ENCODE peak calls at places on chromosomes 13 and 19, in five cellular contexts. E is BJ, V is psoas muscle, K is AG04449, G is sigmoid colon. Z is an unnamed sample.

GRCh38 chr19:36120092-36120983 is 5.1 kb downstream of the TBCB start:
- DNase-seq in E (no peak), V (no peak), K (no peak), G (no peak), Z (no peak)

GRCh38 chr13:103762523-103762922 is 696.3 kb upstream of the SLC10A2 start:
- DNase-seq in E (no peak), V (no peak), K (no peak), G (no peak), Z (no peak)

GRCh38 chr13:99357920-99358319 is 50.7 kb upstream of the GPR183 start:
- DNase-seq in E (no peak), V (no peak), K (no peak), G (no peak), Z (no peak)

GRCh38 chr13:46101002-46101401 is 3.8 kb downstream of the CPB2 start:
- DNase-seq in E (no peak), V (no peak), K (no peak), G (no peak), Z (no peak)

GRCh38 chr13:49759503-49759902 is 33.0 kb downstream of the KPNA3 start:
- DNase-seq in E (no peak), V (no peak), K (no peak), G (no peak), Z (no peak)

GRCh38 chr13:75869981-75870380 is 233.9 kb downstream of the LMO7 start:
- DNase-seq in E (no peak), V (no peak), K (no peak), G (no peak), Z (no peak)

GRCh38 chr13:94550030-94550738 is 45.8 kb downstream of the TGDS start:
- DNase-seq in E (no peak), V (no peak), K (no peak), G (no peak), Z (peak)

GRCh38 chr13:20130012-20130411 is 30.8 kb downstream of the GJA3 start:
- DNase-seq in E (no peak), V (no peak), K (no peak), G (no peak), Z (no peak)

GRCh38 chr19:35592226-35592625 is 6.3 kb downstream of the PMIS2 start:
- DNase-seq in E (no peak), V (no peak), K (no peak), G (no peak), Z (no peak)

GRCh38 chr13:48562296-48563066 is 29.6 kb upstream of the RCBTB2 start:
- DNase-seq in E (no peak), V (no peak), K (no peak), G (no peak), Z (no peak)

GRCh38 chr13:85816413-85816812 is 17.2 kb upstream of the SLITRK6 start:
- DNase-seq in E (no peak), V (no peak), K (no peak), G (no peak), Z (no peak)

GRCh38 chr19:37718357-37718756 is 1.2 kb downstream of the ZNF607 start:
- DNase-seq in E (no peak), V (no peak), K (no peak), G (no peak), Z (no peak)

GRCh38 chr19:43774103-43774939 is 6.5 kb downstream of the KCNN4 start:
- DNase-seq in E (no peak), V (peak), K (no peak), G (no peak), Z (peak)

GRCh38 chr13:99908129-99908805 is 63.3 kb downstream of the ZIC5 start:
- DNase-seq in E (no peak), V (no peak), K (no peak), G (no peak), Z (no peak)

GRCh38 chr19:42471554-42472249 is 29.0 kb upstream of the CXCL17 start:
- DNase-seq in E (no peak), V (no peak), K (no peak), G (no peak), Z (peak)

GRCh38 chr19:10115392-10116084 is 4.0 kb downstream of the P2RY11 start:
- DNase-seq in E (no peak), V (peak), K (no peak), G (no peak), Z (no peak)

GRCh38 chr13:76378767-76379166 is 507.4 kb downstream of the KCTD12 start:
- DNase-seq in E (no peak), V (no peak), K (no peak), G (no peak), Z (no peak)

GRCh38 chr19:46574533-46574932 is 26.6 kb upstream of the CALM3 start:
- DNase-seq in E (no peak), V (no peak), K (no peak), G (no peak), Z (no peak)

GRCh38 chr13:55073000-55073399 is 2044.4 kb downstream of the OLFM4 start:
- DNase-seq in E (no peak), V (no peak), K (no peak), G (no peak), Z (no peak)

GRCh38 chr13:45447050-45447661 is 17.6 kb upstream of the COG3 start:
- DNase-seq in E (no peak), V (no peak), K (no peak), G (no peak), Z (no peak)

GRCh38 chr13:42561752-42562467 is 12.0 kb upstream of the TNFSF11 start:
- DNase-seq in E (no peak), V (no peak), K (no peak), G (no peak), Z (no peak)

GRCh38 chr19:29285878-29286277 is 72.9 kb upstream of the UQCRFS1 start:
- DNase-seq in E (no peak), V (no peak), K (no peak), G (no peak), Z (no peak)

GRCh38 chr13:110683203-110683883 is 22.6 kb downstream of the CARS2 start:
- DNase-seq in E (no peak), V (no peak), K (no peak), G (no peak), Z (peak)

GRCh38 chr19:7395360-7395781 is 46.6 kb downstream of the ARHGEF18 start:
- DNase-seq in E (no peak), V (no peak), K (no peak), G (no peak), Z (peak)

GRCh38 chr19:49272204-49272603 is 52.8 kb downstream of the SLC6A16 start:
- DNase-seq in E (peak), V (no peak), K (peak), G (no peak), Z (peak)

GRCh38 chr13:41823486-41823885 is 137.4 kb downstream of the VWA8 start:
- DNase-seq in E (no peak), V (no peak), K (no peak), G (no peak), Z (no peak)

GRCh38 chr19:32543107-32543900 is 37.7 kb upstream of the PDCD5 start:
- DNase-seq in E (no peak), V (no peak), K (no peak), G (no peak), Z (peak)

GRCh38 chr19:35144600-35145436 is 1.8 kb downstream of the FXYD7 start:
- DNase-seq in E (no peak), V (no peak), K (no peak), G (no peak), Z (no peak)

GRCh38 chr13:74929436-74929835 is 552.5 kb downstream of the TBC1D4 start:
- DNase-seq in E (no peak), V (no peak), K (no peak), G (no peak), Z (peak)

GRCh38 chr19:43526884-43527859 is at the start of gene ETHE1:
- DNase-seq in E (no peak), V (peak), K (no peak), G (peak), Z (peak)

GRCh38 chr13:46197299-46197975 is 14.3 kb upstream of the LRRC63 start:
- DNase-seq in E (no peak), V (no peak), K (no peak), G (no peak), Z (no peak)

GRCh38 chr13:32629313-32629712 is 43.1 kb downstream of the PDS5B start:
- DNase-seq in E (no peak), V (no peak), K (no peak), G (no peak), Z (no peak)

GRCh38 chr13:30750036-30750435 is 14.7 kb downstream of the ALOX5AP start:
- DNase-seq in E (no peak), V (no peak), K (no peak), G (no peak), Z (no peak)

GRCh38 chr13:30746816-30747215 is 11.5 kb downstream of the ALOX5AP start:
- DNase-seq in E (no peak), V (no peak), K (no peak), G (no peak), Z (no peak)

GRCh38 chr13:30745917-30746686 is 10.8 kb downstream of the ALOX5AP start:
- DNase-seq in E (no peak), V (no peak), K (no peak), G (no peak), Z (no peak)

GRCh38 chr13:30751183-30751933 is 16.0 kb downstream of the ALOX5AP start:
- DNase-seq in E (no peak), V (no peak), K (no peak), G (no peak), Z (no peak)

GRCh38 chr13:30748717-30749116 is 13.4 kb downstream of the ALOX5AP start:
- DNase-seq in E (no peak), V (no peak), K (no peak), G (no peak), Z (no peak)
- TF ChIP-seq CTCF in E (no peak), V (no peak), K (no peak), G (no peak), Z (no peak)

DNA sequence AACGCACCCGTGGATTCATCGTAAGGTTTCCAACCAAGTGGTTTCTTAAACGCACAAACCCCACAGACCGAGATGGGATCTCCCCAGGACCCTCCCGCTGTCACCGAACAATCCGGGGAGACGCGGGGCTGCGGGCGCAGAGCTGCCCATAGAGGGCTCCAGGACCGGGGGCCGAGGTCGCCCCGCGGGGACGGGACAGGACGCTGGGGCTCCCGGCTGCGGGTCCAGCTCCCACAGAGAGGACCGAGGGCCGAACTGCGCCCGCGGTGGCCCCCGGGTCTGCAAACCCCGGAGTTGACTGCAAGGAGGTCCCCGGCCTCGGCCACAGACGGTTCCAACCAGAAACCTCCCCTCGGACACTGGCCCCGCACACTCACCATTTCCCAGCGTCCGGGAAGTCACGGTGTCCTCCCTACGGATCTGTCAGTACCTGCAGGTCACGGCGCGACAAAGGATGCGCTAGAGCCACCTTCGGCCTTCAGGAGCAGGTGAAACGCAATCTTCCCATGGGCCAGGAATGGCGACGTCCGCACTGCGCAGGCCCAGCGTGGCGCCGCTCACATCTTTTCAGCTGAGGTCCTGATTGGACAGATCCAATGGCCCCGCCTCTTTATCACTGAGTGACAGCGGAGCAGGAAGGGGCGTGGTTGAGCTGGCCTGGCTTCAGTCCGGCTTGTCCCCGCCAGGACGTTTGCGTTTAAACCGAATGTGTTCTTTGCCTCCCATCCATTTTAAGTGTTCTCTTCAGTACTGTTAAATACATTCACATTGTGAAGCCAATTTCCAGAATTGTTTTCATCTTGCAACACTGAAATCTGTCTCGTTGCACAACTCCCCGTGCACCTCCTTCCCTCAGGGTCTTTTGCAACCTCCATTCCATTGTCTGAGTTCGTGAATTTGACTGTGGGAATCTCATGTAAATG is at the start of gene ZNF14:
- DNase-seq in E (peak), V (peak), K (peak), G (peak), Z (peak)
- TF ChIP-seq CTCF in E (peak), V (no peak), K (peak), G (no peak), Z (peak)

GRCh38 chr19:47609885-47610545 is 1.1 kb downstream of the BICRA start:
- DNase-seq in E (no peak), V (peak), K (no peak), G (peak), Z (peak)

GRCh38 chr19:47607564-47608073 is 1.3 kb upstream of the BICRA start:
- DNase-seq in E (no peak), V (no peak), K (no peak), G (no peak), Z (no peak)

GRCh38 chr19:47608908-47609879 is at the start of gene BICRA:
- DNase-seq in E (no peak), V (peak), K (no peak), G (peak), Z (peak)

GRCh38 chr19:47610546-47610894 is 1.6 kb downstream of the BICRA start:
- DNase-seq in E (no peak), V (no peak), K (no peak), G (no peak), Z (no peak)

GRCh38 chr19:47608074-47608907 is 643 bp upstream of the BICRA start:
- DNase-seq in E (peak), V (peak), K (no peak), G (peak), Z (peak)
- TF ChIP-seq CTCF in E (peak), V (peak), K (peak), G (peak), Z (peak)

GRCh38 chr13:21426238-21426637 is 32.9 kb downstream of the ZDHHC20 start:
- DNase-seq in E (no peak), V (no peak), K (no peak), G (no peak), Z (no peak)

GRCh38 chr13:21429217-21429616 is 29.9 kb downstream of the ZDHHC20 start:
- DNase-seq in E (no peak), V (no peak), K (no peak), G (no peak), Z (no peak)

GRCh38 chr13:21427741-21428140 is 31.4 kb downstream of the ZDHHC20 start:
- DNase-seq in E (no peak), V (no peak), K (no peak), G (no peak), Z (no peak)
- TF ChIP-seq CTCF in E (no peak), V (no peak), K (no peak), G (no peak), Z (no peak)

GRCh38 chr19:50349277-50350057 is 16.0 kb downstream of the NAPSA start:
- DNase-seq in E (no peak), V (no peak), K (no peak), G (no peak), Z (no peak)
- TF ChIP-seq CTCF in E (no peak), V (no peak), K (no peak), G (no peak), Z (peak)

DNA sequence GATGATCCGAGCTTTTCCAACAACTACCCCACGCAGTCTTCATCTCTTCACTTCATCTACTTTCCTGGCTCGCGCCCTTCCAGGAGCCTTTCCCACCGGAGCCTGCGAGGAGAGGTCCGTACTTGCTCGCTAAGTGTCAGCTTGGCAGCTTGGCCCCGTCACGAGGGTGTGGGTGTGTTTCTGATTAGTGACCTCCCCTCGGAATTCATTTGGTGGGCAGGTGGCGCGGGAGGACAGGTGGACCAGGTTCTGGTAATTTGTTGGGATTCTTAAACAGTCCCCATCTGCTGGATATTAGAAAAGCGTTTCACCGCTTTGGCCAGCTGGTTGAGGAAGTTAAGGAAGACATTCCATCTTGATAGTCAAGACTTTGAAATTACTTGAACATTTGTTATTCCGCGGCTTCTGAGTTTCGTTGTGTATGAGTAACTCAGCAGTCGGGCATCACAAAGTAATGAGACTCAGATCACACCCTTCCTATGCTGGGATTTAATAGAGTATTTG is 515 bp downstream of the UFM1 start:
- DNase-seq in E (no peak), V (peak), K (no peak), G (peak), Z (peak)
- TF ChIP-seq CTCF in E (no peak), V (no peak), K (no peak), G (no peak), Z (no peak)

GRCh38 chr19:55069137-55069858 is 6.3 kb upstream of the RDH13 start:
- DNase-seq in E (no peak), V (peak), K (no peak), G (no peak), Z (no peak)
- TF ChIP-seq CTCF in E (no peak), V (no peak), K (no peak), G (no peak), Z (no peak)

GRCh38 chr19:8595651-8596050 is 14.9 kb downstream of the ADAMTS10 start:
- DNase-seq in E (no peak), V (no peak), K (no peak), G (no peak), Z (no peak)

GRCh38 chr19:8592231-8593009 is 15.2 kb upstream of the MYO1F start:
- DNase-seq in E (peak), V (peak), K (peak), G (peak), Z (peak)

GRCh38 chr19:8596168-8596567 is 14.3 kb downstream of the ADAMTS10 start:
- DNase-seq in E (no peak), V (no peak), K (no peak), G (no peak), Z (no peak)

GRCh38 chr19:8589177-8589714 is 12.0 kb upstream of the MYO1F start:
- DNase-seq in E (no peak), V (no peak), K (no peak), G (no peak), Z (no peak)

GRCh38 chr19:8593931-8594330 is 16.6 kb downstream of the ADAMTS10 start:
- DNase-seq in E (no peak), V (no peak), K (no peak), G (no peak), Z (no peak)
- TF ChIP-seq CTCF in E (no peak), V (no peak), K (no peak), G (no peak), Z (peak)

Z was measured in HFFc6.